ENCODE peak calls at places on chromosomes 3 and 15, in six cellular contexts. One of them, this sample, is unnamed.

GRCh38 chr3:71064976-71065763 is 518.4 kb downstream of the FOXP1 start:
- DNase-seq in NCI-H1092 treated with DMSO at 0.1 percent for 48 hours: peak
- DNase-seq in fibroblast of mammary gland: peak
- DNase-seq in T-helper 2 cell: no peak
- DNase-seq in lower lobe of right lung: peak
- DNase-seq in C1 segment of cervical spinal cord: peak
- DNase-seq in this sample: no peak

GRCh38 chr3:143786229-143787199 is 61.8 kb downstream of the SLC9A9 start:
- DNase-seq in NCI-H1092 treated with DMSO at 0.1 percent for 48 hours: no peak
- DNase-seq in fibroblast of mammary gland: peak
- DNase-seq in T-helper 2 cell: no peak
- DNase-seq in lower lobe of right lung: no peak
- DNase-seq in C1 segment of cervical spinal cord: no peak
- DNase-seq in this sample: no peak

GRCh38 chr15:78879517-78880241 is 7.0 kb downstream of the MORF4L1 start:
- DNase-seq in NCI-H1092 treated with DMSO at 0.1 percent for 48 hours: no peak
- DNase-seq in fibroblast of mammary gland: peak
- DNase-seq in T-helper 2 cell: no peak
- DNase-seq in lower lobe of right lung: no peak
- DNase-seq in C1 segment of cervical spinal cord: no peak
- DNase-seq in this sample: no peak

GRCh38 chr3:23129817-23130216 is 73.3 kb upstream of the UBE2E2 start:
- DNase-seq in NCI-H1092 treated with DMSO at 0.1 percent for 48 hours: no peak
- DNase-seq in fibroblast of mammary gland: peak
- DNase-seq in T-helper 2 cell: no peak
- DNase-seq in lower lobe of right lung: no peak
- DNase-seq in C1 segment of cervical spinal cord: no peak
- DNase-seq in this sample: no peak

GRCh38 chr3:50405249-50405648 is 45.9 kb upstream of the TMEM115 start:
- DNase-seq in NCI-H1092 treated with DMSO at 0.1 percent for 48 hours: no peak
- DNase-seq in fibroblast of mammary gland: peak
- DNase-seq in T-helper 2 cell: no peak
- DNase-seq in lower lobe of right lung: no peak
- DNase-seq in C1 segment of cervical spinal cord: no peak
- DNase-seq in this sample: no peak

GRCh38 chr3:134751831-134752230 is 43.2 kb upstream of the EPHB1 start:
- DNase-seq in NCI-H1092 treated with DMSO at 0.1 percent for 48 hours: no peak
- DNase-seq in fibroblast of mammary gland: peak
- DNase-seq in T-helper 2 cell: no peak
- DNase-seq in lower lobe of right lung: no peak
- DNase-seq in C1 segment of cervical spinal cord: no peak
- DNase-seq in this sample: no peak

GRCh38 chr3:159458982-159459381 is 529.7 kb upstream of the IL12A start:
- DNase-seq in NCI-H1092 treated with DMSO at 0.1 percent for 48 hours: no peak
- DNase-seq in fibroblast of mammary gland: no peak
- DNase-seq in T-helper 2 cell: no peak
- DNase-seq in lower lobe of right lung: no peak
- DNase-seq in C1 segment of cervical spinal cord: no peak
- DNase-seq in this sample: no peak

GRCh38 chr3:172288625-172289024 is 159.6 kb downstream of the GHSR start:
- DNase-seq in NCI-H1092 treated with DMSO at 0.1 percent for 48 hours: no peak
- DNase-seq in fibroblast of mammary gland: no peak
- DNase-seq in T-helper 2 cell: no peak
- DNase-seq in lower lobe of right lung: no peak
- DNase-seq in C1 segment of cervical spinal cord: no peak
- DNase-seq in this sample: no peak

GRCh38 chr15:101813803-101814534 is 2.0 kb downstream of the OR4F15 start:
- DNase-seq in NCI-H1092 treated with DMSO at 0.1 percent for 48 hours: no peak
- DNase-seq in fibroblast of mammary gland: peak
- DNase-seq in T-helper 2 cell: no peak
- DNase-seq in lower lobe of right lung: no peak
- DNase-seq in C1 segment of cervical spinal cord: no peak
- DNase-seq in this sample: no peak

GRCh38 chr15:38992541-38993334 is 428.1 kb upstream of the RASGRP1 start:
- DNase-seq in NCI-H1092 treated with DMSO at 0.1 percent for 48 hours: no peak
- DNase-seq in fibroblast of mammary gland: no peak
- DNase-seq in T-helper 2 cell: no peak
- DNase-seq in lower lobe of right lung: no peak
- DNase-seq in C1 segment of cervical spinal cord: no peak
- DNase-seq in this sample: no peak

GRCh38 chr15:48533982-48534381 is 111.5 kb downstream of the FBN1 start:
- DNase-seq in NCI-H1092 treated with DMSO at 0.1 percent for 48 hours: no peak
- DNase-seq in fibroblast of mammary gland: no peak
- DNase-seq in T-helper 2 cell: no peak
- DNase-seq in lower lobe of right lung: no peak
- DNase-seq in C1 segment of cervical spinal cord: no peak
- DNase-seq in this sample: no peak

GRCh38 chr3:29072626-29073025 is 208.2 kb upstream of the RBMS3 start:
- DNase-seq in NCI-H1092 treated with DMSO at 0.1 percent for 48 hours: no peak
- DNase-seq in fibroblast of mammary gland: peak
- DNase-seq in T-helper 2 cell: no peak
- DNase-seq in lower lobe of right lung: no peak
- DNase-seq in C1 segment of cervical spinal cord: no peak
- DNase-seq in this sample: no peak

GRCh38 chr3:192819001-192819569 is 91.7 kb upstream of the FGF12 start:
- DNase-seq in NCI-H1092 treated with DMSO at 0.1 percent for 48 hours: no peak
- DNase-seq in fibroblast of mammary gland: peak
- DNase-seq in T-helper 2 cell: no peak
- DNase-seq in lower lobe of right lung: no peak
- DNase-seq in C1 segment of cervical spinal cord: no peak
- DNase-seq in this sample: no peak

GRCh38 chr3:53175613-53176537 is 14.9 kb downstream of the PRKCD start:
- DNase-seq in NCI-H1092 treated with DMSO at 0.1 percent for 48 hours: no peak
- DNase-seq in fibroblast of mammary gland: peak
- DNase-seq in T-helper 2 cell: no peak
- DNase-seq in lower lobe of right lung: no peak
- DNase-seq in C1 segment of cervical spinal cord: no peak
- DNase-seq in this sample: no peak

GRCh38 chr15:56537881-56538280 is 72.9 kb upstream of the MNS1 start:
- DNase-seq in NCI-H1092 treated with DMSO at 0.1 percent for 48 hours: no peak
- DNase-seq in fibroblast of mammary gland: peak
- DNase-seq in T-helper 2 cell: no peak
- DNase-seq in lower lobe of right lung: peak
- DNase-seq in C1 segment of cervical spinal cord: no peak
- DNase-seq in this sample: no peak